ENCODE peak calls at places on chromosome 19, in nine cellular contexts. One of them, this sample, is unnamed.

GRCh38 chr19:18645035-18645511 is 8.2 kb downstream of the KLHL26 start:
- DNase-seq in sigmoid colon: no peak
- DNase-seq in ovary: no peak
- DNase-seq in body of pancreas: no peak
- DNase-seq in uterus: no peak
- DNase-seq in Peyer's patch: no peak
- DNase-seq in endothelial cell of umbilical vein: no peak
- DNase-seq in gastrocnemius medialis: no peak
- DNase-seq in A549: no peak
- DNase-seq in this sample: no peak

GRCh38 chr19:50819636-50820035 is 4.0 kb downstream of the KLK1 start:
- DNase-seq in ovary: no peak
- DNase-seq in uterus: no peak
- DNase-seq in A549: no peak
- DNase-seq in sigmoid colon: no peak
- DNase-seq in gastrocnemius medialis: no peak
- DNase-seq in body of pancreas: no peak
- DNase-seq in endothelial cell of umbilical vein: no peak
- DNase-seq in Peyer's patch: no peak
- DNase-seq in this sample: no peak

GRCh38 chr19:18385675-18386542 is at the start of gene GDF15:
- DNase-seq in Peyer's patch: peak
- DNase-seq in ovary: peak
- DNase-seq in uterus: peak
- DNase-seq in sigmoid colon: peak
- DNase-seq in endothelial cell of umbilical vein: peak
- DNase-seq in body of pancreas: peak
- DNase-seq in A549: peak
- DNase-seq in gastrocnemius medialis: no peak
- DNase-seq in this sample: peak

GRCh38 chr19:48918801-48919247 is 14.7 kb upstream of the DHDH start:
- DNase-seq in ovary: no peak
- DNase-seq in gastrocnemius medialis: no peak
- DNase-seq in body of pancreas: no peak
- DNase-seq in A549: no peak
- DNase-seq in endothelial cell of umbilical vein: peak
- DNase-seq in Peyer's patch: no peak
- DNase-seq in uterus: no peak
- DNase-seq in sigmoid colon: no peak
- DNase-seq in this sample: no peak

GRCh38 chr19:10611907-10612306 is 13.4 kb upstream of the SLC44A2 start:
- DNase-seq in Peyer's patch: no peak
- DNase-seq in gastrocnemius medialis: no peak
- DNase-seq in endothelial cell of umbilical vein: no peak
- DNase-seq in sigmoid colon: no peak
- DNase-seq in uterus: no peak
- DNase-seq in ovary: no peak
- DNase-seq in A549: no peak
- DNase-seq in body of pancreas: no peak
- DNase-seq in this sample: no peak

GRCh38 chr19:18157465-18158063 is 4.6 kb downstream of the PIK3R2 start:
- DNase-seq in A549: no peak
- DNase-seq in body of pancreas: peak
- DNase-seq in uterus: no peak
- DNase-seq in endothelial cell of umbilical vein: no peak
- DNase-seq in gastrocnemius medialis: no peak
- DNase-seq in ovary: no peak
- DNase-seq in Peyer's patch: no peak
- DNase-seq in sigmoid colon: no peak
- DNase-seq in this sample: peak

GRCh38 chr19:23762884-23763711 is 4.4 kb upstream of the ZNF681 start:
- DNase-seq in Peyer's patch: peak
- DNase-seq in uterus: peak
- DNase-seq in ovary: peak
- DNase-seq in body of pancreas: peak
- DNase-seq in gastrocnemius medialis: peak
- DNase-seq in A549: no peak
- DNase-seq in sigmoid colon: peak
- DNase-seq in endothelial cell of umbilical vein: no peak
- DNase-seq in this sample: peak

GRCh38 chr19:10141479-10141878 is 21.8 kb upstream of the EIF3G start:
- DNase-seq in Peyer's patch: no peak
- DNase-seq in ovary: no peak
- DNase-seq in uterus: no peak
- DNase-seq in body of pancreas: no peak
- DNase-seq in sigmoid colon: no peak
- DNase-seq in A549: no peak
- DNase-seq in endothelial cell of umbilical vein: no peak
- DNase-seq in gastrocnemius medialis: no peak
- DNase-seq in this sample: no peak

GRCh38 chr19:49683814-49684250 is 5.6 kb upstream of the ADM5 start:
- DNase-seq in ovary: no peak
- DNase-seq in body of pancreas: no peak
- DNase-seq in endothelial cell of umbilical vein: no peak
- DNase-seq in A549: no peak
- DNase-seq in sigmoid colon: no peak
- DNase-seq in Peyer's patch: no peak
- DNase-seq in uterus: no peak
- DNase-seq in gastrocnemius medialis: no peak
- DNase-seq in this sample: no peak

GRCh38 chr19:29965529-29965928 is 23.5 kb downstream of the URI1 start:
- DNase-seq in body of pancreas: no peak
- DNase-seq in Peyer's patch: no peak
- DNase-seq in endothelial cell of umbilical vein: no peak
- DNase-seq in A549: no peak
- DNase-seq in gastrocnemius medialis: no peak
- DNase-seq in ovary: no peak
- DNase-seq in sigmoid colon: no peak
- DNase-seq in uterus: no peak
- DNase-seq in this sample: no peak

GRCh38 chr19:14479985-14480694 is 5.0 kb upstream of the PTGER1 start:
- DNase-seq in gastrocnemius medialis: no peak
- DNase-seq in body of pancreas: no peak
- DNase-seq in uterus: no peak
- DNase-seq in ovary: no peak
- DNase-seq in sigmoid colon: no peak
- DNase-seq in A549: peak
- DNase-seq in endothelial cell of umbilical vein: no peak
- DNase-seq in Peyer's patch: peak
- DNase-seq in this sample: no peak

GRCh38 chr19:14048439-14049153 is 13.3 kb downstream of the PALM3 start:
- DNase-seq in A549: peak
- DNase-seq in ovary: no peak
- DNase-seq in endothelial cell of umbilical vein: peak
- DNase-seq in Peyer's patch: peak
- DNase-seq in uterus: no peak
- DNase-seq in sigmoid colon: no peak
- DNase-seq in body of pancreas: peak
- DNase-seq in gastrocnemius medialis: no peak
- DNase-seq in this sample: peak

GRCh38 chr19:44476559-44477408 is 23.5 kb downstream of the ZNF180 start:
- DNase-seq in uterus: no peak
- DNase-seq in gastrocnemius medialis: no peak
- DNase-seq in endothelial cell of umbilical vein: peak
- DNase-seq in A549: no peak
- DNase-seq in Peyer's patch: no peak
- DNase-seq in sigmoid colon: no peak
- DNase-seq in ovary: no peak
- DNase-seq in body of pancreas: no peak
- DNase-seq in this sample: no peak

GRCh38 chr19:2394669-2395292 is 32.6 kb downstream of the TIMM13 start:
- DNase-seq in body of pancreas: no peak
- DNase-seq in sigmoid colon: no peak
- DNase-seq in ovary: no peak
- DNase-seq in endothelial cell of umbilical vein: no peak
- DNase-seq in uterus: no peak
- DNase-seq in A549: no peak
- DNase-seq in Peyer's patch: no peak
- DNase-seq in gastrocnemius medialis: no peak
- DNase-seq in this sample: peak

GRCh38 chr19:51417107-51417806 is at the start of gene SIGLEC10:
- DNase-seq in uterus: no peak
- DNase-seq in endothelial cell of umbilical vein: no peak
- DNase-seq in Peyer's patch: peak
- DNase-seq in ovary: no peak
- DNase-seq in body of pancreas: no peak
- DNase-seq in A549: no peak
- DNase-seq in gastrocnemius medialis: no peak
- DNase-seq in sigmoid colon: no peak
- DNase-seq in this sample: peak

GRCh38 chr19:50669319-50670101 is 20.3 kb downstream of the C19orf81 start:
- DNase-seq in endothelial cell of umbilical vein: peak
- DNase-seq in ovary: no peak
- DNase-seq in A549: peak
- DNase-seq in body of pancreas: no peak
- DNase-seq in Peyer's patch: no peak
- DNase-seq in uterus: no peak
- DNase-seq in sigmoid colon: no peak
- DNase-seq in gastrocnemius medialis: no peak
- DNase-seq in this sample: no peak

GRCh38 chr19:42276821-42277220 is 7.8 kb downstream of the CIC start:
- DNase-seq in uterus: no peak
- DNase-seq in body of pancreas: no peak
- DNase-seq in endothelial cell of umbilical vein: no peak
- DNase-seq in Peyer's patch: no peak
- DNase-seq in ovary: no peak
- DNase-seq in A549: no peak
- DNase-seq in gastrocnemius medialis: no peak
- DNase-seq in sigmoid colon: no peak
- DNase-seq in this sample: no peak

GRCh38 chr19:8412783-8413592 is at the start of gene MARCHF2:
- DNase-seq in A549: peak
- DNase-seq in Peyer's patch: peak
- DNase-seq in sigmoid colon: peak
- DNase-seq in ovary: peak
- DNase-seq in gastrocnemius medialis: peak
- DNase-seq in uterus: peak
- DNase-seq in endothelial cell of umbilical vein: peak
- DNase-seq in body of pancreas: peak
- DNase-seq in this sample: peak
- TF ChIP-seq POLR2A in A549: peak
- TF ChIP-seq POLR2A in Peyer's patch: peak
- TF ChIP-seq POLR2A in sigmoid colon: no peak
- TF ChIP-seq POLR2A in ovary: peak
- TF ChIP-seq POLR2A in gastrocnemius medialis: peak
- TF ChIP-seq POLR2A in uterus: no peak
- TF ChIP-seq POLR2A in endothelial cell of umbilical vein: peak
- TF ChIP-seq POLR2A in body of pancreas: no peak
- TF ChIP-seq POLR2A in this sample: peak

GRCh38 chr19:7848779-7849457 is 18.9 kb downstream of the EVI5L start:
- DNase-seq in uterus: no peak
- DNase-seq in gastrocnemius medialis: no peak
- DNase-seq in A549: no peak
- DNase-seq in sigmoid colon: no peak
- DNase-seq in body of pancreas: no peak
- DNase-seq in Peyer's patch: no peak
- DNase-seq in endothelial cell of umbilical vein: no peak
- DNase-seq in ovary: no peak
- DNase-seq in this sample: no peak
- H3K27ac ChIP-seq in uterus: no peak
- H3K27ac ChIP-seq in gastrocnemius medialis: no peak
- H3K27ac ChIP-seq in A549: no peak
- H3K27ac ChIP-seq in sigmoid colon: no peak
- H3K27ac ChIP-seq in body of pancreas: no peak
- H3K27ac ChIP-seq in Peyer's patch: no peak
- H3K27ac ChIP-seq in endothelial cell of umbilical vein: no peak
- H3K27ac ChIP-seq in ovary: no peak
- H3K27ac ChIP-seq in this sample: no peak

DNA sequence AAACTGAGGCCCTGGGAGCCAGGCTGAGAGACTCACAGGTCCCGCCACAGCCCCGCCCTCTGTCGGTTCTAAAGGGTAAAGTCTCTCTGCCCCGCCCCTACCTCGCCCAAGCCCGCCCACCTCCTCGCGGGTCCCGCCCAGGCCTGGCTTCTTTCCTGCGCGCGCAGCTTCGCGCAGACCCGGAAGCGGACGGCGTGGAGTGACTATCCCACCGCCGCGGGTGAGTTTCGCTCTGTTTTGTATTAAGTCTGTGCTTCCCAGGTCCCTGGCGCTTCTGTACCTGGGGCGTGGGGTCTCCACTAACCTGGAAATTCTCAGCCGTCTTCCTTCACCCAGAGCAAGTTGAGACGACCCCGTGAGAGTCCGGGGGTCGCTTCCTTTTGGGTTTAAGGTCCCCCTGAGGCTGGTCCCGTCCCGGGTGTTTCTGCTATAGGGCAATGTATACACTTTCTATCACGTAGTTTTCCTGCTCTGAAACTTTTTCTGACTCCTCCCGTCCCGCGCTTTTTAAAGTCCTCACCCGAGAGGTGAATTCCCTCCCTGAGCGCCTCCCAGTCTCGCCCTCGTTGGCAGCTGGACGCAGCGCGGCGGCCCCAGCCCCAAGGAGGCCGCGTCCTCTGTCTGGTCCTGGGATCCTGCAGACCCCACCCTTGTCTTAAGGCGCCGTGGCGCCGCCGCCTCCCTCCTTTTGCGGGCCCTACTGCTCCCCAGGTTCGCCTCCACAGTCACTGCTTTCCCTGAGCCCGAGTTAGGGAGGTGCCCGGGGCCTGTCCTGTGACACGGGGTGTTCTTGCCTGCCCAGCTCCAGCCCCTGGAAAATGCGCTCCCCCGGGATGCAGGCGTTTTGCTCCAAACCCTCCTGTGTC is at the start of gene ZNF765:
- DNase-seq in A549: peak
- DNase-seq in gastrocnemius medialis: peak
- DNase-seq in ovary: peak
- DNase-seq in sigmoid colon: peak
- DNase-seq in Peyer's patch: peak
- DNase-seq in endothelial cell of umbilical vein: peak
- DNase-seq in body of pancreas: peak
- DNase-seq in uterus: peak
- DNase-seq in this sample: peak
- TF ChIP-seq POLR2A in A549: peak
- TF ChIP-seq POLR2A in gastrocnemius medialis: peak
- TF ChIP-seq POLR2A in ovary: peak
- TF ChIP-seq POLR2A in sigmoid colon: peak
- TF ChIP-seq POLR2A in Peyer's patch: peak
- TF ChIP-seq POLR2A in endothelial cell of umbilical vein: peak
- TF ChIP-seq POLR2A in body of pancreas: peak
- TF ChIP-seq POLR2A in uterus: peak
- TF ChIP-seq POLR2A in this sample: peak

GRCh38 chr19:38266070-38266469 is 1.7 kb downstream of the SPINT2 start:
- DNase-seq in body of pancreas: peak
- DNase-seq in uterus: no peak
- DNase-seq in endothelial cell of umbilical vein: no peak
- DNase-seq in sigmoid colon: no peak
- DNase-seq in Peyer's patch: no peak
- DNase-seq in A549: no peak
- DNase-seq in ovary: no peak
- DNase-seq in gastrocnemius medialis: no peak
- DNase-seq in this sample: no peak
- H3K27ac ChIP-seq in body of pancreas: peak
- H3K27ac ChIP-seq in uterus: no peak
- H3K27ac ChIP-seq in endothelial cell of umbilical vein: no peak
- H3K27ac ChIP-seq in sigmoid colon: peak
- H3K27ac ChIP-seq in Peyer's patch: peak
- H3K27ac ChIP-seq in A549: peak
- H3K27ac ChIP-seq in ovary: no peak
- H3K27ac ChIP-seq in gastrocnemius medialis: no peak
- H3K27ac ChIP-seq in this sample: no peak

This sample was measured in right lobe of liver.